ENCODE peak calls at places on chromosomes 5 and 9, in four cellular contexts. One of them, this sample, is unnamed.

GRCh38 chr5:122180863-122181519 is 51.6 kb downstream of the ZNF474 start:
- DNase-seq in H9: no peak
- DNase-seq in neuronal stem cell: no peak
- DNase-seq in IMR-90: peak; percentile 93
- DNase-seq in this sample: peak; percentile 10

GRCh38 chr9:28270156-28270555 is 696.9 kb upstream of the C9orf72 start:
- DNase-seq in neuronal stem cell: no peak
- DNase-seq in IMR-90: no peak
- DNase-seq in H9: no peak
- DNase-seq in this sample: no peak

GRCh38 chr5:10555134-10555733 is 8.6 kb upstream of the ANKRD33B start:
- DNase-seq in H9: no peak
- DNase-seq in IMR-90: peak; percentile 91
- DNase-seq in neuronal stem cell: no peak
- DNase-seq in this sample: peak; percentile 85

GRCh38 chr5:1461396-1461795 is 16.2 kb upstream of the SLC6A3 start:
- DNase-seq in IMR-90: no peak
- DNase-seq in neuronal stem cell: no peak
- DNase-seq in H9: no peak
- DNase-seq in this sample: no peak

GRCh38 chr9:116491219-116491618 is 195.9 kb upstream of the TRIM32 start:
- DNase-seq in H9: no peak
- DNase-seq in neuronal stem cell: no peak
- DNase-seq in IMR-90: no peak
- DNase-seq in this sample: no peak

GRCh38 chr9:84955971-84956370 is 286.4 kb downstream of the NTRK2 start:
- DNase-seq in neuronal stem cell: no peak
- DNase-seq in IMR-90: no peak
- DNase-seq in H9: no peak
- DNase-seq in this sample: no peak

GRCh38 chr5:170720984-170721383 is 62.5 kb upstream of the GABRP start:
- DNase-seq in H9: no peak
- DNase-seq in IMR-90: no peak
- DNase-seq in neuronal stem cell: no peak
- DNase-seq in this sample: no peak

GRCh38 chr9:89122944-89123343 is 55.7 kb downstream of the SHC3 start:
- DNase-seq in IMR-90: peak; percentile 68
- DNase-seq in neuronal stem cell: no peak
- DNase-seq in H9: no peak
- DNase-seq in this sample: no peak

GRCh38 chr5:103441523-103441922 is 121.1 kb downstream of the NUDT12 start:
- DNase-seq in H9: no peak
- DNase-seq in neuronal stem cell: no peak
- DNase-seq in IMR-90: no peak
- DNase-seq in this sample: no peak

GRCh38 chr9:8053501-8053900 is 253.9 kb upstream of the DMAC1 start:
- DNase-seq in neuronal stem cell: no peak
- DNase-seq in IMR-90: no peak
- DNase-seq in H9: no peak
- DNase-seq in this sample: no peak

GRCh38 chr9:124198948-124199347 is 58.8 kb upstream of the NEK6 start:
- DNase-seq in neuronal stem cell: no peak
- DNase-seq in H9: no peak
- DNase-seq in IMR-90: no peak
- DNase-seq in this sample: no peak

GRCh38 chr5:33180900-33181299 is 259.9 kb upstream of the TARS1 start:
- DNase-seq in IMR-90: peak; percentile 70
- DNase-seq in neuronal stem cell: peak; percentile 12
- DNase-seq in H9: no peak
- DNase-seq in this sample: no peak

GRCh38 chr9:107489687-107490605 is at the start of gene KLF4:
- DNase-seq in neuronal stem cell: peak; percentile 95
- DNase-seq in H9: peak; percentile 92
- DNase-seq in IMR-90: peak; percentile 91
- DNase-seq in this sample: peak; percentile 92

GRCh38 chr5:71769265-71769664 is 50.2 kb downstream of the CARTPT start:
- DNase-seq in neuronal stem cell: no peak
- DNase-seq in IMR-90: no peak
- DNase-seq in H9: no peak
- DNase-seq in this sample: no peak

GRCh38 chr5:110086658-110087388 is 397.1 kb downstream of the MAN2A1 start:
- DNase-seq in neuronal stem cell: no peak
- DNase-seq in IMR-90: peak; percentile 29
- DNase-seq in H9: no peak
- DNase-seq in this sample: peak; percentile 63

GRCh38 chr5:26563979-26564378 is 474.4 kb downstream of the CDH9 start:
- DNase-seq in IMR-90: no peak
- DNase-seq in neuronal stem cell: no peak
- DNase-seq in H9: no peak
- DNase-seq in this sample: no peak

GRCh38 chr9:134185536-134186011 is 21.2 kb upstream of the RNU6ATAC start:
- DNase-seq in H9: no peak
- DNase-seq in neuronal stem cell: no peak
- DNase-seq in IMR-90: no peak
- DNase-seq in this sample: no peak

GRCh38 chr5:138369706-138370105 is 17.2 kb downstream of the KDM3B start:
- DNase-seq in IMR-90: no peak
- DNase-seq in neuronal stem cell: no peak
- DNase-seq in H9: no peak
- DNase-seq in this sample: no peak

GRCh38 chr9:131578778-131579504 is 33.6 kb downstream of the PRRT1B start:
- DNase-seq in H9: no peak
- DNase-seq in IMR-90: no peak
- DNase-seq in neuronal stem cell: no peak
- DNase-seq in this sample: no peak

GRCh38 chr9:70994582-70994981 is 126.8 kb downstream of the TRPM3 start:
- DNase-seq in H9: no peak
- DNase-seq in IMR-90: no peak
- DNase-seq in neuronal stem cell: no peak
- DNase-seq in this sample: no peak

GRCh38 chr9:125747053-125747764 is at the start of gene PBX3:
- DNase-seq in IMR-90: no peak
- DNase-seq in neuronal stem cell: peak; percentile 70
- DNase-seq in H9: no peak
- DNase-seq in this sample: no peak

GRCh38 chr9:98707158-98708102 is 1.3 kb downstream of the GABBR2 start:
- DNase-seq in H9: peak; percentile 85
- DNase-seq in IMR-90: peak; percentile 85
- DNase-seq in neuronal stem cell: peak; percentile 79
- DNase-seq in this sample: peak; percentile 75

GRCh38 chr9:112853882-112854585 is 36.6 kb downstream of the SLC46A2 start:
- DNase-seq in neuronal stem cell: no peak
- DNase-seq in IMR-90: no peak
- DNase-seq in H9: no peak
- DNase-seq in this sample: no peak

GRCh38 chr5:137843676-137844284 is 23.9 kb upstream of the MYOT start:
- DNase-seq in neuronal stem cell: no peak
- DNase-seq in IMR-90: no peak
- DNase-seq in H9: no peak
- DNase-seq in this sample: no peak

GRCh38 chr5:150763023-150763793 is 4.4 kb upstream of the DCTN4 start:
- DNase-seq in neuronal stem cell: no peak
- DNase-seq in H9: no peak
- DNase-seq in IMR-90: peak; percentile 67
- DNase-seq in this sample: peak; percentile 75

GRCh38 chr9:28720746-28721145 is 1147.5 kb upstream of the C9orf72 start:
- DNase-seq in neuronal stem cell: no peak
- DNase-seq in IMR-90: no peak
- DNase-seq in H9: no peak
- DNase-seq in this sample: no peak

GRCh38 chr5:31407921-31408714 is 123.8 kb downstream of the DROSHA start:
- DNase-seq in IMR-90: peak; percentile 38
- DNase-seq in H9: no peak
- DNase-seq in neuronal stem cell: no peak
- DNase-seq in this sample: peak; percentile 67

GRCh38 chr9:100087218-100087617 is 11.6 kb downstream of the ERP44 start:
- DNase-seq in IMR-90: peak; percentile 65
- DNase-seq in H9: no peak
- DNase-seq in neuronal stem cell: no peak
- DNase-seq in this sample: no peak

GRCh38 chr5:136905571-136905970 is 540.2 kb upstream of the TRPC7 start:
- DNase-seq in H9: no peak
- DNase-seq in IMR-90: no peak
- DNase-seq in neuronal stem cell: no peak
- DNase-seq in this sample: no peak

GRCh38 chr9:11158063-11158462 is 545.3 kb upstream of the PTPRD start:
- DNase-seq in neuronal stem cell: no peak
- DNase-seq in H9: no peak
- DNase-seq in IMR-90: no peak
- DNase-seq in this sample: no peak

GRCh38 chr5:73515232-73515631 is 17.0 kb downstream of the BTF3 start:
- DNase-seq in H9: no peak
- DNase-seq in neuronal stem cell: no peak
- DNase-seq in IMR-90: no peak
- DNase-seq in this sample: no peak

GRCh38 chr5:150168864-150169263 is 2.3 kb downstream of the CDX1 start:
- DNase-seq in IMR-90: no peak
- DNase-seq in neuronal stem cell: no peak
- DNase-seq in H9: no peak
- DNase-seq in this sample: no peak

GRCh38 chr5:76537073-76537543 is 86.1 kb downstream of the F2RL2 start:
- DNase-seq in neuronal stem cell: no peak
- DNase-seq in IMR-90: peak; percentile 2
- DNase-seq in H9: no peak
- DNase-seq in this sample: peak; percentile 32

GRCh38 chr9:75138260-75139040 is 50.1 kb downstream of the OSTF1 start:
- DNase-seq in H9: no peak
- DNase-seq in IMR-90: no peak
- DNase-seq in neuronal stem cell: no peak
- DNase-seq in this sample: no peak

GRCh38 chr9:106880863-106881262 is 17.9 kb downstream of the ZNF462 start:
- DNase-seq in IMR-90: peak; percentile 82
- DNase-seq in H9: no peak
- DNase-seq in neuronal stem cell: no peak
- DNase-seq in this sample: no peak

GRCh38 chr9:129834489-129835127 is 467 bp downstream of the C9orf78 start:
- DNase-seq in IMR-90: no peak
- DNase-seq in H9: no peak
- DNase-seq in neuronal stem cell: no peak
- DNase-seq in this sample: no peak

GRCh38 chr5:132369012-132369470 is 469 bp upstream of the SLC22A5 start:
- DNase-seq in H9: no peak
- DNase-seq in neuronal stem cell: no peak
- DNase-seq in IMR-90: no peak
- DNase-seq in this sample: no peak
- H4K8ac ChIP-seq in H9: no peak overlapping the region
- H4K8ac ChIP-seq in neuronal stem cell: no peak overlapping the region
- H4K8ac ChIP-seq in IMR-90: peak overlapping the region; percentile 77
- H4K8ac ChIP-seq in this sample: peak overlapping the region; percentile 91

GRCh38 chr9:127979333-127980055 is 1.3 kb downstream of the EEIG1 start:
- DNase-seq in neuronal stem cell: no peak
- DNase-seq in IMR-90: peak; percentile 29
- DNase-seq in H9: peak; percentile 77
- DNase-seq in this sample: no peak
- H3K14ac ChIP-seq in neuronal stem cell: peak overlapping the region; percentile 66
- H3K14ac ChIP-seq in IMR-90: peak overlapping the region; percentile 93
- H3K14ac ChIP-seq in H9: no peak overlapping the region
- H3K14ac ChIP-seq in this sample: peak overlapping the region; percentile 33

GRCh38 chr5:18990852-18991251 is 997.1 kb downstream of the CDH18 start:
- DNase-seq in H9: no peak
- DNase-seq in neuronal stem cell: no peak
- DNase-seq in IMR-90: no peak
- DNase-seq in this sample: no peak
- H2AFZ ChIP-seq in H9: no peak overlapping the region
- H2AFZ ChIP-seq in neuronal stem cell: no peak overlapping the region
- H2AFZ ChIP-seq in IMR-90: no peak overlapping the region
- H2AFZ ChIP-seq in this sample: no peak overlapping the region

DNA sequence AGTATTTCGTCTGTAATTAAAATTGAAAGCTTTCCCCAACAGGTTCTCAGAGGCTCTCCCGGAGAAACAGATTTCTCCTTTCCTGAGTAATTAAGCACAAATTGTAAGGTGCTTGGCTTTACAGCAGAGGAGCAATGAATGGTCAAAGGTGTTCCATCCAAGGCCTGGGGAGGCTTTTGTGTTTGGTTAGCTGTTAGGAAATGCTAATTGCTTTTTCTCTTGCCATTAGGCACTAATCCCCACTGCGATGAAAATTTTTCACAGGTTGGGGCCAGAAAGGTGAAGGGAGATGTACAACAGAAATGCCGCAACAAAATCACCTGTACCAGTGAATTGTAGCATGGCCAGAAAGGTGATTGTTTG is 138.7 kb downstream of the RASEF start:
- DNase-seq in neuronal stem cell: peak; percentile 24
- DNase-seq in H9: no peak
- DNase-seq in IMR-90: no peak
- DNase-seq in this sample: no peak
- H4K8ac ChIP-seq in neuronal stem cell: no peak overlapping the region
- H4K8ac ChIP-seq in H9: no peak overlapping the region
- H4K8ac ChIP-seq in IMR-90: no peak overlapping the region
- H4K8ac ChIP-seq in this sample: no peak overlapping the region

GRCh38 chr5:95668728-95669127 is 14.1 kb downstream of the SPATA9 start:
- DNase-seq in H9: no peak
- DNase-seq in neuronal stem cell: no peak
- DNase-seq in IMR-90: peak; percentile 68
- DNase-seq in this sample: no peak
- H3K14ac ChIP-seq in H9: no peak overlapping the region
- H3K14ac ChIP-seq in neuronal stem cell: no peak overlapping the region
- H3K14ac ChIP-seq in IMR-90: peak overlapping the region; percentile 46
- H3K14ac ChIP-seq in this sample: no peak overlapping the region

GRCh38 chr9:114691046-114691955 is 9.3 kb upstream of the TEX48 start:
- DNase-seq in IMR-90: peak; percentile 91
- DNase-seq in H9: no peak
- DNase-seq in neuronal stem cell: no peak
- DNase-seq in this sample: peak; percentile 53

GRCh38 chr9:114689813-114690212 is 7.8 kb upstream of the TEX48 start:
- DNase-seq in H9: no peak
- DNase-seq in neuronal stem cell: no peak
- DNase-seq in IMR-90: no peak
- DNase-seq in this sample: no peak

GRCh38 chr9:114693248-114693895 is 11.4 kb upstream of the TEX48 start:
- DNase-seq in neuronal stem cell: no peak
- DNase-seq in H9: no peak
- DNase-seq in IMR-90: no peak
- DNase-seq in this sample: no peak

GRCh38 chr9:114690308-114690707 is 8.3 kb upstream of the TEX48 start:
- DNase-seq in neuronal stem cell: no peak
- DNase-seq in IMR-90: no peak
- DNase-seq in H9: no peak
- DNase-seq in this sample: no peak

GRCh38 chr9:114691956-114692295 is 9.9 kb upstream of the TEX48 start:
- DNase-seq in neuronal stem cell: no peak
- DNase-seq in H9: no peak
- DNase-seq in IMR-90: no peak
- DNase-seq in this sample: no peak
- H2AFZ ChIP-seq in neuronal stem cell: no peak overlapping the region
- H2AFZ ChIP-seq in H9: no peak overlapping the region
- H2AFZ ChIP-seq in IMR-90: no peak overlapping the region
- H2AFZ ChIP-seq in this sample: no peak overlapping the region

DNA sequence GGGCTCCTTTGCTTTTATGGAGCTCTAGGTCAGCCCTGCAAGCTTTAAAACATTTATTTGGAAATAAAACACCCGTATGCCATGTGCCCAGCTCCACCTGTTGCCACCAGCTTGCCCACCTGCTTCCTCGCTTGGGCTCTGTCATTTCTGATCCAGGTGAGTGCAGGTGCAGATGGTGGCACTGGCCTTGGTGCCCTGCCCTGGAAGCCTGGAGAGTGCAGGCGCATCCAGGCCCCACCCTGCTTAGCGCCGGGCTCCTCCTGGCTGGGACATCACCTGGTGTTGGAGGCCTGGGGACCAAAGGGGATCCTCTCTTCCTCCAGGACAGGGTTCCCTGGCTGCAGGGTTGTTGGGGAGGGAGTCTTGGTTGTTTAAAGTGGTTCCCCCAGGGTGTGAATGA is 35.8 kb downstream of the WNK2 start:
- DNase-seq in H9: no peak
- DNase-seq in IMR-90: no peak
- DNase-seq in neuronal stem cell: no peak
- DNase-seq in this sample: no peak
- H4K8ac ChIP-seq in H9: no peak overlapping the region
- H4K8ac ChIP-seq in IMR-90: no peak overlapping the region
- H4K8ac ChIP-seq in neuronal stem cell: peak overlapping the region; percentile 86
- H4K8ac ChIP-seq in this sample: no peak overlapping the region